ENCODE peak calls at places on chromosomes 7 and 10, in six cellular contexts. O is activated CD8-positive, alpha-beta memory T cell treated with anti-CD3 and anti-CD28 coated beads for 48 hours; K is C1 segment of cervical spinal cord; T is GM12865; D is T47D; Z is PC-3. Y is an unnamed sample.

GRCh38 chr10:128147669-128148068 is 21.4 kb upstream of the MKI67 start:
- DNase-seq in T (no peak), Z (peak), K (no peak), O (no peak), D (no peak), Y (no peak)

GRCh38 chr7:129969881-129970446 is 17.2 kb upstream of the UBE2H start:
- DNase-seq in O (no peak), Z (peak), T (no peak), K (no peak), D (peak), Y (peak)

GRCh38 chr7:148483941-148484340 is 106.6 kb upstream of the C7orf33 start:
- DNase-seq in D (no peak), O (no peak), Z (no peak), T (no peak), K (no peak), Y (no peak)

GRCh38 chr10:121553861-121554264 is 44.4 kb downstream of the FGFR2 start:
- DNase-seq in Z (peak), K (no peak), T (no peak), D (peak), O (no peak), Y (peak)

GRCh38 chr7:131581241-131582157 is 25.1 kb upstream of the PODXL start:
- DNase-seq in K (no peak), Z (no peak), T (no peak), D (no peak), O (no peak), Y (no peak)

GRCh38 chr7:107644704-107645083 is 15.9 kb upstream of the SLC26A4 start:
- DNase-seq in T (no peak), K (no peak), O (no peak), Z (no peak), D (no peak), Y (no peak)

GRCh38 chr10:97135464-97135863 is 50.3 kb downstream of the SLIT1 start:
- DNase-seq in Z (no peak), D (no peak), O (no peak), K (no peak), T (no peak), Y (no peak)

GRCh38 chr7:104230606-104231005 is 22.8 kb upstream of the ORC5 start:
- DNase-seq in T (no peak), K (no peak), D (no peak), O (no peak), Z (no peak), Y (no peak)

GRCh38 chr7:37119296-37119695 is 329.4 kb downstream of the ELMO1 start:
- DNase-seq in O (no peak), K (no peak), Z (no peak), T (no peak), D (no peak), Y (no peak)

GRCh38 chr10:118692911-118693310 is 61.9 kb downstream of the CACUL1 start:
- DNase-seq in Z (peak), D (no peak), K (no peak), O (no peak), T (no peak), Y (no peak)

GRCh38 chr7:98213296-98213873 is 2.1 kb downstream of the BHLHA15 start:
- DNase-seq in O (no peak), T (no peak), D (no peak), K (no peak), Z (no peak), Y (no peak)

GRCh38 chr10:110311357-110311949 is 6.7 kb upstream of the SMNDC1 start:
- DNase-seq in T (peak), Z (peak), K (no peak), D (peak), O (no peak), Y (peak)

GRCh38 chr7:27115161-27116018 is 12.9 kb upstream of the HOXA2 start:
- DNase-seq in D (no peak), O (no peak), K (no peak), Z (peak), T (no peak), Y (peak)

GRCh38 chr10:3886666-3887251 is 101.8 kb upstream of the KLF6 start:
- DNase-seq in D (peak), O (no peak), Z (peak), T (peak), K (no peak), Y (peak)

GRCh38 chr7:121030308-121030707 is 41.8 kb downstream of the CPED1 start:
- DNase-seq in K (no peak), Z (no peak), T (no peak), D (no peak), O (no peak), Y (no peak)

GRCh38 chr7:46933596-46933995 is 648.3 kb downstream of the TNS3 start:
- DNase-seq in Z (no peak), K (no peak), D (no peak), O (no peak), T (no peak), Y (peak)

GRCh38 chr7:38465946-38466345 is 165.2 kb downstream of the AMPH start:
- DNase-seq in Z (no peak), K (no peak), T (no peak), O (no peak), D (no peak), Y (no peak)

GRCh38 chr10:77564781-77565589 is 72.6 kb downstream of the KCNMA1 start:
- DNase-seq in O (no peak), T (no peak), D (peak), Z (peak), K (no peak), Y (no peak)

GRCh38 chr7:2993868-2994267 is 49.8 kb downstream of the CARD11 start:
- DNase-seq in Z (no peak), O (no peak), D (no peak), T (no peak), K (no peak), Y (no peak)

GRCh38 chr10:113420733-113421200 is 132.1 kb upstream of the HABP2 start:
- DNase-seq in D (no peak), Z (peak), O (no peak), K (no peak), T (no peak), Y (no peak)

GRCh38 chr7:100576384-100576993 is 2.8 kb upstream of the SAP25 start:
- DNase-seq in K (no peak), D (no peak), Z (no peak), T (no peak), O (no peak), Y (no peak)

GRCh38 chr10:93074137-93074596 is 474 bp downstream of the CYP26A1 start:
- DNase-seq in K (no peak), T (no peak), D (no peak), Z (peak), O (no peak), Y (no peak)

Y was measured in HT-29.